ENCODE peak calls at places on chromosomes 2 and 18, in seven cellular contexts. U, R, S, N, Y, H and I are unnamed samples.

GRCh38 chr2:150478206-150478974 is 9.1 kb downstream of the RND3 start:
- DNase-seq in U (no peak), S (no peak), N (no peak), R (no peak), Y (no peak), H (no peak), I (peak)

GRCh38 chr2:145190031-145190703 is 670.2 kb upstream of the ZEB2 start:
- DNase-seq in Y (no peak), U (no peak), S (no peak), H (no peak), R (no peak), N (no peak), I (no peak)

GRCh38 chr18:7872569-7872968 is 305.5 kb downstream of the PTPRM start:
- DNase-seq in R (peak), Y (peak), N (no peak), U (peak), H (no peak), S (no peak), I (no peak)

GRCh38 chr18:10029711-10030110 is 115.9 kb downstream of the VAPA start:
- DNase-seq in H (no peak), S (no peak), R (no peak), N (no peak), Y (no peak), U (no peak), I (no peak)

GRCh38 chr2:36469701-36470100 is 114.1 kb downstream of the CRIM1 start:
- DNase-seq in H (no peak), N (no peak), S (no peak), U (no peak), Y (no peak), R (no peak), I (no peak)

GRCh38 chr18:30094556-30094955 is 948.0 kb downstream of the DSC3 start:
- DNase-seq in U (no peak), S (no peak), Y (no peak), R (no peak), N (no peak), H (no peak), I (no peak)

GRCh38 chr2:20617892-20618467 is 32.9 kb downstream of the HS1BP3 start:
- DNase-seq in R (peak), Y (peak), S (no peak), N (peak), U (peak), H (no peak), I (peak)

GRCh38 chr2:217510790-217511291 is 492.0 kb downstream of the TNS1 start:
- DNase-seq in N (peak), H (peak), Y (peak), R (peak), U (peak), S (peak), I (peak)

GRCh38 chr2:10497797-10498251 is 49.7 kb upstream of the ODC1 start:
- DNase-seq in H (no peak), N (peak), S (no peak), U (peak), R (peak), Y (peak), I (no peak)

GRCh38 chr2:36389081-36389480 is 33.5 kb downstream of the CRIM1 start:
- DNase-seq in U (no peak), Y (no peak), S (no peak), N (no peak), H (no peak), R (no peak), I (no peak)

GRCh38 chr2:41521191-41521590 is 526.6 kb upstream of the PKDCC start:
- DNase-seq in H (no peak), Y (no peak), S (no peak), R (no peak), U (no peak), N (no peak), I (no peak)

GRCh38 chr2:174666312-174666711 is 68.7 kb upstream of the WIPF1 start:
- DNase-seq in Y (no peak), U (no peak), N (no peak), H (no peak), S (no peak), R (no peak), I (peak)

GRCh38 chr2:152421521-152422367 is 86.8 kb downstream of the FMNL2 start:
- DNase-seq in N (peak), H (no peak), R (peak), S (no peak), Y (peak), U (peak), I (no peak)

GRCh38 chr2:109216332-109216731 is 87.3 kb downstream of the SH3RF3 start:
- DNase-seq in S (no peak), R (no peak), H (no peak), Y (no peak), N (no peak), U (no peak), I (no peak)

GRCh38 chr2:171522804-171523338 is 597 bp downstream of the CYBRD1 start:
- DNase-seq in N (peak), H (no peak), U (no peak), Y (no peak), R (no peak), S (no peak), I (no peak)

GRCh38 chr2:43149482-43150107 is 76.8 kb downstream of the ZFP36L2 start:
- DNase-seq in N (no peak), H (no peak), S (no peak), R (no peak), Y (no peak), U (no peak), I (no peak)

GRCh38 chr2:36088716-36089328 is 266.8 kb upstream of the CRIM1 start:
- DNase-seq in Y (no peak), R (no peak), S (no peak), N (no peak), H (no peak), U (no peak), I (no peak)

GRCh38 chr2:33583194-33583938 is 15.7 kb downstream of the FAM98A start:
- DNase-seq in U (peak), N (peak), Y (peak), H (peak), R (no peak), S (no peak), I (peak)

GRCh38 chr18:25066536-25066935 is 285.4 kb downstream of the ZNF521 start:
- DNase-seq in Y (no peak), S (no peak), U (no peak), R (no peak), H (no peak), N (no peak), I (no peak)

GRCh38 chr2:159096896-159097295 is 128.5 kb downstream of the TANC1 start:
- DNase-seq in S (no peak), H (no peak), R (no peak), U (no peak), N (no peak), Y (no peak), I (no peak)

GRCh38 chr2:105427485-105427884 is 28.6 kb upstream of the FHL2 start:
- DNase-seq in Y (no peak), H (no peak), R (no peak), S (no peak), U (no peak), N (no peak), I (no peak)

GRCh38 chr2:112728384-112729175 is 7.8 kb downstream of the NT5DC4 start:
- DNase-seq in S (no peak), Y (no peak), N (no peak), H (no peak), U (no peak), R (no peak), I (no peak)

GRCh38 chr2:2226326-2226725 is 104.7 kb downstream of the MYT1L start:
- DNase-seq in R (no peak), U (no peak), S (no peak), N (no peak), Y (no peak), H (no peak), I (no peak)

GRCh38 chr2:119255760-119256573 is 32.3 kb downstream of the STEAP3 start:
- DNase-seq in U (peak), S (no peak), N (no peak), H (no peak), Y (peak), R (peak), I (no peak)

GRCh38 chr2:25566694-25567093 is 106.7 kb downstream of the DTNB start:
- DNase-seq in N (no peak), S (no peak), Y (no peak), H (peak), R (no peak), U (no peak), I (no peak)

GRCh38 chr2:102365763-102366162 is 10.2 kb downstream of the IL18R1 start:
- DNase-seq in S (no peak), H (no peak), Y (no peak), R (no peak), N (no peak), U (no peak), I (no peak)

GRCh38 chr2:74877376-74877775 is 43.4 kb downstream of the HK2 start:
- DNase-seq in H (no peak), U (no peak), Y (no peak), N (no peak), S (no peak), R (no peak), I (no peak)

GRCh38 chr2:211836409-211836808 is 702.2 kb downstream of the ERBB4 start:
- DNase-seq in R (no peak), S (no peak), Y (no peak), N (no peak), U (no peak), H (no peak), I (no peak)

GRCh38 chr2:3078684-3079083 is 298.9 kb downstream of the EIPR1 start:
- DNase-seq in Y (no peak), N (no peak), R (no peak), H (no peak), U (no peak), S (no peak), I (peak)

GRCh38 chr2:240725266-240726060 is 33.8 kb downstream of the AQP12A start:
- DNase-seq in U (no peak), R (no peak), S (no peak), Y (no peak), N (no peak), H (no peak), I (no peak)

GRCh38 chr2:148517296-148517695 is 127.3 kb upstream of the EPC2 start:
- DNase-seq in Y (no peak), N (no peak), R (no peak), S (no peak), U (no peak), H (no peak), I (no peak)

GRCh38 chr18:46174317-46175039 is 70.3 kb downstream of the HAUS1 start:
- DNase-seq in S (no peak), U (no peak), R (no peak), N (peak), H (no peak), Y (peak), I (peak)

GRCh38 chr2:215280326-215280725 is 31.5 kb upstream of the ATIC start:
- DNase-seq in U (no peak), N (no peak), H (peak), Y (no peak), R (no peak), S (no peak), I (no peak)

GRCh38 chr2:209074711-209075110 is 349.1 kb upstream of the MAP2 start:
- DNase-seq in U (no peak), R (no peak), S (no peak), N (no peak), H (no peak), Y (no peak), I (no peak)

GRCh38 chr18:73340135-73340934 is 472.5 kb upstream of the NETO1 start:
- DNase-seq in Y (no peak), H (peak), U (peak), R (no peak), S (no peak), N (no peak), I (no peak)

GRCh38 chr2:190603374-190603773 is 45.5 kb upstream of the NAB1 start:
- DNase-seq in H (no peak), U (no peak), R (no peak), Y (no peak), S (no peak), N (no peak), I (no peak)

GRCh38 chr2:230640540-230641011 is 72.1 kb upstream of the CAB39 start:
- DNase-seq in R (no peak), H (no peak), N (no peak), S (no peak), U (no peak), Y (no peak), I (no peak)

DNA sequence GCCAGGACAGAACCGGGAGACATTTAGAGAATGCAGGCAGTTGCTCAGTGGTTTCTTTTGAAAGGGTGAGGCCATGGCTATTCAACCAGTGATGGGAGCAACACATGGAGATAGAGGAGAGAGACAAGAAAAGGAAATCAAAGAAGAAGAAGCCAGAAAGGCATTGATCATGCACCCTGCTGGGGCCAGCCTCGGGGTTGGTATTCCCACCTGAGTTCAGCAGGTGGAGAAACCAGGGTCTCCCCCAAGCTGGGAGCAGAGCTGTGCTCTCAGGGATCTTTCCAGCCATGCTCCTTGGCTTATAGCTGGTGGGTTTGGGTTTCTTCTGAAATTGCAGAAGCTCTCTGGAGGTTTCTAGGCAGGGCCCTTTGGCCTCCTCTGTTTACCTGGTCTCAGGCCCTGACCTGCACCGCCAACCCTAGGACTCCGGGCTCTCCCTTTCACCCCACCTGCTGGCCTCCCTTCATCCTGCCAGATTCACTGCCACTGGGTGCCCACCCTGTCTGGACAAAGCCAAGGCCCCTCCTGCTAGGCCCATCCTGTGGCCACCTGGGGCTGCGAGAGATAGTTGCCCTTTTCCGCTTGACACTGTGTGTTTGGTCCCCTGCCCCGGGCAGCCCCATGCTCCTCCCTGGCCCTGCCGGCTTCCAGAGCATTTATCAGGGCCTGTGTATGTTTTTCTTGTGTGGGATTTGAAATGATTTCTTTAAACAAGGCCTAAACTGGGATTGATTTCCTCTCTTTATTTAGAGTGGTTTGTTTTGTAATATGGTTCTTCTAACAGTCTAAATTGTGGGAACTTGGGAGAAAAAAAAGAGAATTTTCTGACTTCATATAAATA is 126.7 kb downstream of the DDX1 start:
- DNase-seq in R (no peak), S (no peak), N (no peak), Y (no peak), H (no peak), U (no peak), I (no peak)
- TF ChIP-seq JUND in R (no peak), S (no peak), N (no peak), Y (no peak), H (no peak), U (no peak), I (no peak)

GRCh38 chr2:96685285-96685591 is 42.7 kb downstream of the FER1L5 start:
- DNase-seq in S (no peak), Y (peak), R (no peak), U (no peak), H (no peak), N (no peak), I (no peak)

GRCh38 chr2:96687266-96687665 is 44.7 kb downstream of the FER1L5 start:
- DNase-seq in U (peak), S (no peak), R (no peak), H (no peak), N (no peak), Y (no peak), I (no peak)

GRCh38 chr2:96683972-96684820 is 41.6 kb downstream of the FER1L5 start:
- DNase-seq in H (no peak), U (peak), R (no peak), N (no peak), S (no peak), Y (no peak), I (no peak)

GRCh38 chr2:96684883-96685282 is 42.3 kb downstream of the FER1L5 start:
- DNase-seq in R (no peak), U (no peak), N (no peak), H (no peak), S (no peak), Y (no peak), I (no peak)

DNA sequence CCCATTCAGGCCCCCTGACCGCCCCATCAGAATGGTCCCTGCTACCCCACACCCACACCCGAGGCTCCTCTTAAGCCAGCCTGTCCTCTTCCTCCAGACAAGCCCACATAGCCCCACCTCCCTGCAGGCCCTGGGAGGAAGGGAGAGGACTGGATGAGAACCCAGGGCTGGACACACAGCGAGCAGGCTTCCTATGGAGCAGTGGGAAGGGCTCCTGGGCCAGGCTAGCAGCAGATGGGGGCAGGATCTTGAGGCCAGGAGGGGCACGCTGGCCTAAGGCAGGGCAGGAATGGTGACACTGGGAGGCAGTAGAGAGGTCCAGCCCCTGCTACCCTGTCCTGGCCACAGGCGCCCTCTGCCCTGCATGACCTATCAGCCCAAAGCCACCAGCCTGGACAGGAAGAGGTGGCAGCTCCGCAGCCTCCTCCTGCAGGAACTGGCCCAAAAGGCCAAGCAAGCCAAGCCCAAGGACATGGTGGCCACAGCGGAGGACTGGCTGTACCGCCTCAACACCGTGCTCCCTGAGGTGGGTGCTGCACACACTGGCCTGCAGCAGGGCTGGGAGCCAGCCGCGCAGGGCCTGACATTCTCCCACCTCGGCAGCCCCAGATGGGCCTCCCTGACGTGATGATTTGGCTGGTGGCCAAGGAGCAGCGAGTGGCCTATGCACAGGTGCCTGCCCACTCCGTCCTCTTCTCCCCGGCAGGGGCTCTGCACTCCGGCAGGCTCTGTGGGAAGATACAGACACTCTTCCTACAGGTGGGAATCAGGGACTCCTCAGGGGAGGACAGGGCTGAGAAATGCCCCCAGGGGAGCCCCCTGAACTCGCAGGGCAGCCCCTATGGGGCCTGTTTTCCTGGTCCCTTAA is 43.3 kb downstream of the FER1L5 start:
- DNase-seq in U (peak), H (no peak), Y (peak), N (peak), R (no peak), S (no peak), I (no peak)
- TF ChIP-seq JUND in U (no peak), H (no peak), Y (no peak), N (no peak), R (no peak), S (no peak), I (no peak)

GRCh38 chr2:143819190-143819735 is 690.0 kb downstream of the ARHGAP15 start:
- DNase-seq in H (no peak), N (no peak), R (no peak), U (no peak), S (no peak), Y (no peak), I (no peak)
- TF ChIP-seq JUND in H (no peak), N (no peak), R (no peak), U (no peak), S (no peak), Y (no peak), I (no peak)

GRCh38 chr2:46989491-46990230 is 74.1 kb upstream of the MCFD2 start:
- DNase-seq in R (no peak), H (no peak), N (no peak), U (no peak), S (no peak), Y (no peak), I (no peak)
- TF ChIP-seq JUND in R (no peak), H (no peak), N (no peak), U (no peak), S (no peak), Y (no peak), I (no peak)

DNA sequence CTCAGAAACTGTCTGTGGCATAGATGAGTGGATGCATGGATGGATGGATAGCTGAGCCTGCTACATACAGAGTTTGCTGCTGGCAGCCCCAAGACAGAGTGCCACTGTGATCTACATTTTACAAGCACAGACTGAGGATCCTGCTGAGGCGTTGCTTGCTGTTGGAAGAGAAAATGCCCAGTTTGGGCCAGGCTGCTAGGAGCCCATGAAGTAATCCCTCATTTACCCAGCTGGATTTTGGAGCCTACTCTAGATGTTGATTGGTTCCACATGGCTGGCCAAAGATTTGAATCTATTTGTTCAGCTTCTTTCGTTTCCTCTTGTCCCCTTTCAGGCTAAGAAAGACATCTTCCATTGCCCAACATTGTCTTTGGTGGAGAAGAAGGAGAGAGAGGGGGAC is 261.3 kb downstream of the CLIP4 start:
- DNase-seq in S (no peak), Y (no peak), H (no peak), R (no peak), N (no peak), U (no peak), I (no peak)
- TF ChIP-seq JUND in S (no peak), Y (no peak), H (no peak), R (no peak), N (no peak), U (no peak), I (no peak)

GRCh38 chr2:138267161-138267901 is 234.2 kb upstream of the SPOPL start:
- DNase-seq in U (no peak), R (no peak), H (peak), N (no peak), Y (no peak), S (no peak), I (no peak)
- TF ChIP-seq JUND in U (no peak), R (peak), H (peak), N (no peak), Y (peak), S (no peak), I (no peak)

DNA sequence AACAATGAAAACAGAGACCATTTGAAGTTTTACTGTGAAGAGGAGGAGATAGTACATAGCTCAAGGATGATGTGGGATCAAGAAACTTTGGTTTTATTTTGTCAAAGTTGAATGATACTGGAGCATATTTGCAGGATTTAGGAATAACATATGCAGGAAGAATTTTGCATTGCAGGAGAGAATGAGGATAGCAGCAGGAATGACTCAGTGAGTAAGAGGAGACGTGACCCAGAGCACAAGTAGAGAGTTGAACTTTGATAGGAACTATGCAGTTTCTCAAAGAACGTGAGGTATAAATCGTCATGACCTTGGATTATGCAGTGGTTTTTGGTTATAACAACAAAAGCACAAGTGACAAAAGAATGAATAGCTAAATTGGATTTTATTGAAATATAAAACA is 47.7 kb downstream of the MAPRE2 start:
- DNase-seq in S (no peak), N (no peak), R (no peak), Y (no peak), U (no peak), H (no peak), I (no peak)
- TF ChIP-seq JUND in S (no peak), N (no peak), R (no peak), Y (no peak), U (no peak), H (no peak), I (no peak)

GRCh38 chr2:27446057-27446456 is 3.9 kb downstream of the KRTCAP3 start:
- DNase-seq in H (no peak), U (peak), Y (no peak), S (no peak), R (no peak), N (no peak), I (no peak)
- TF ChIP-seq JUND in H (no peak), U (no peak), Y (no peak), S (no peak), R (no peak), N (no peak), I (no peak)

GRCh38 chr2:156434461-156435291 is 1.5 kb upstream of the GPD2 start:
- DNase-seq in N (no peak), S (no peak), U (no peak), H (no peak), R (no peak), Y (no peak), I (no peak)
- TF ChIP-seq JUND in N (no peak), S (no peak), U (no peak), H (no peak), R (no peak), Y (no peak), I (no peak)